ENCODE peak calls at places on chromosomes 6 and 20, in seven cellular contexts. N is naive thymus-derived CD4-positive, alpha-beta T cell; L is cardiac muscle cell; R is aorta; Q is NB4; Z is GM23338; K is heart right ventricle. V is an unnamed sample.

GRCh38 chr6:74505391-74505790 is 700.5 kb downstream of the COL12A1 start:
- DNase-seq in L (no peak), Z (no peak), Q (no peak), K (no peak), N (no peak), R (no peak), V (no peak)

GRCh38 chr20:48538058-48538825 is 289.6 kb downstream of the PREX1 start:
- DNase-seq in N (no peak), Q (no peak), R (no peak), L (peak; percentile 96), Z (peak; percentile 59), K (no peak), V (peak; percentile 95)

GRCh38 chr20:63475209-63475608 is 2.8 kb upstream of the KCNQ2 start:
- DNase-seq in K (no peak), Z (peak; percentile 84), N (no peak), L (peak; percentile 44), Q (peak; percentile 55), R (no peak), V (peak; percentile 78)

GRCh38 chr6:25053875-25054371 is 118.2 kb upstream of the RIPOR2 start:
- DNase-seq in N (no peak), L (peak; percentile 74), Q (peak; percentile 67), R (no peak), K (no peak), Z (no peak), V (peak; percentile 17)

GRCh38 chr6:155050311-155050710 is 55.2 kb downstream of the TIAM2 start:
- DNase-seq in Z (no peak), Q (no peak), K (no peak), R (no peak), L (no peak), N (peak; percentile 4), V (no peak)

GRCh38 chr20:60066438-60066823 is 108.2 kb downstream of the CDH26 start:
- DNase-seq in R (no peak), Z (no peak), K (no peak), N (no peak), Q (no peak), L (no peak), V (no peak)

GRCh38 chr6:16803294-16804006 is 42.2 kb upstream of the ATXN1 start:
- DNase-seq in L (peak; percentile 86), Z (peak; percentile 92), Q (no peak), R (peak; percentile 52), N (no peak), K (peak; percentile 34), V (peak; percentile 97)

GRCh38 chr20:10970109-10970508 is 296.3 kb upstream of the JAG1 start:
- DNase-seq in K (no peak), Q (no peak), L (peak; percentile 29), N (no peak), Z (no peak), R (no peak), V (no peak)

GRCh38 chr6:24859608-24860007 is 60.9 kb upstream of the ARMH2 start:
- DNase-seq in N (no peak), Q (peak; percentile 77), R (no peak), K (no peak), Z (no peak), L (no peak), V (no peak)

GRCh38 chr20:38150595-38151170 is 14.4 kb downstream of the TGM2 start:
- DNase-seq in N (no peak), Z (no peak), K (no peak), Q (no peak), L (no peak), R (peak; percentile 25), V (no peak)

GRCh38 chr20:10369723-10370090 is 64.3 kb downstream of the MKKS start:
- DNase-seq in K (no peak), L (peak; percentile 76), N (no peak), Q (no peak), Z (no peak), R (peak; percentile 66), V (no peak)

GRCh38 chr6:31639449-31639861 is 13.0 kb downstream of the BAG6 start:
- DNase-seq in K (no peak), L (peak; percentile 50), R (no peak), N (no peak), Q (peak; percentile 39), Z (no peak), V (no peak)

GRCh38 chr20:33963756-33964155 is 30.0 kb upstream of the RALY start:
- DNase-seq in K (no peak), Z (no peak), L (no peak), Q (peak; percentile 90), N (no peak), R (no peak), V (no peak)

GRCh38 chr20:51311636-51312479 is 230.7 kb downstream of the NFATC2 start:
- DNase-seq in Z (peak; percentile 94), L (no peak), N (no peak), R (no peak), K (no peak), Q (no peak), V (peak; percentile 96)

GRCh38 chr6:17086469-17086868 is 15.4 kb upstream of the STMND1 start:
- DNase-seq in Z (peak; percentile 68), L (peak; percentile 84), R (no peak), N (peak; percentile 6), K (no peak), Q (peak; percentile 54), V (peak; percentile 68)

DNA sequence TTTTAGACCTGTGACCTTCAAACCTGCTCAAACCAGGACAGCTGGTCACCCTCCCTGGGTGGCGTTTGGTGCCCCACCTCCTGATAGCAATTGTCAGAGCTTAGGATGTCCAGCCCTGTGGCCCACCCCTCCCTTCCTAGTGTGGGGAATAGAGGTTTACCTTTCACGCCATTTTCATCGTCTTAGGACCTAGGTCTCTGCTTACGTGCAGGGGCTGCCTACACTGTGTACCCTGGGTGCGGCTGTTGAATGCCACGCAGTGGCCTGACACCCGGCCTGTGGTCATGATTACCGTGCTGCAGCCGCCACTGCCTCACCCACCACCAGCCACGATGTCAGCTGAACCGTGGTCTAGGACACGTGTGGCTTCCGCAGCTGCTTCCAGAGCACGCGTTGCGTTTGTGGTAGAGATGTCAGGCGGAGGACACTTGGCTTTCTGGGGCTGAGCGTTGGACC is 157.3 kb downstream of the DTNBP1 start:
- DNase-seq in L (no peak), N (no peak), K (no peak), Z (no peak), R (no peak), Q (no peak), V (no peak)
- H3K4me3 ChIP-seq in L (no peak overlapping the region), N (no peak overlapping the region), K (peak overlapping the region; percentile 20), Z (no peak overlapping the region), R (no peak overlapping the region), Q (no peak overlapping the region), V (no peak overlapping the region)

DNA sequence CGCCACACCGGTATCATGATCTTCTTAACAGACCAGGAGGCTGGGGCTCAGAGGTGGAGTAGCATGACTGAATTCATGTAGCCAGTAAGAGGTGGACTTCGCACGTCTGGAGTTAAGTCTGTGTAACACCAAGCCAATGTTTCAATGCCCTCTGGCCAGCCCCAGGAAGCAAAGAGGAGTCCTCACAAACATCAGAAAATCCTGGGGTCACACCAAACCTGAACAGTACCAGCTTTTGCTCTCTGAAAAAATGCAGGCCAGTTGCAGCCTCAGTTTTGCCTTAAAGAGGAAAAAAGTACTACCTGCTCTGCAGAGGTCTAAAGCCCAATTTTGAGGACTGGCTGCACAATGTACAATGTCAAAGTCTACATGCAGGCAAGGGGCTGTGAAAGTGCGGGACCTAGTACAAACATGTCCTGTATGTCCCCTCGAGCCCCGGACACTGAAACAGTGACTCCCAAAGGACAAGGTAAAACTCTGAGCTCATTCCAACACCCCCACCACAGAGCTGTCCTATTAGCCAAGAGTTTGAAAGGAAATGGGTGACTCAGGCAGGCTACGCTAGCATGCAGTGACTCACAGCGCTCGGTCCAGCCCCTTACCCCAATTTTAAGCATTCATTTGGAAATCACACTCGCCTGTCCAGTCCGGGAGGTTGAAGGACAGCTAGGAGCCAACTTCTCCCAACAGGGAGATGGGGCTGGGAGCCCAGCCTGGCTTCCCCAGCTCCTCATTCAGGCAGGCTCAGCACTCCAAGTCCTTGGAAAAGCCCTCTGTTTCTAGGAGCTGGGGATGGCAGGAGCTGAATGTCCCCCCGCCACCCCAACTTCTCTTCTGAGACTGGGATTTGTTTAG is 4.1 kb downstream of the SDC4 start:
- DNase-seq in N (no peak), Z (no peak), L (peak; percentile 91), Q (peak; percentile 91), R (peak; percentile 78), K (no peak), V (peak; percentile 87)
- H3K4me3 ChIP-seq in N (no peak overlapping the region), Z (peak overlapping the region; percentile 46), L (no peak overlapping the region), Q (peak overlapping the region; percentile 13), R (no peak overlapping the region), K (peak overlapping the region; percentile 89), V (no peak overlapping the region)

DNA sequence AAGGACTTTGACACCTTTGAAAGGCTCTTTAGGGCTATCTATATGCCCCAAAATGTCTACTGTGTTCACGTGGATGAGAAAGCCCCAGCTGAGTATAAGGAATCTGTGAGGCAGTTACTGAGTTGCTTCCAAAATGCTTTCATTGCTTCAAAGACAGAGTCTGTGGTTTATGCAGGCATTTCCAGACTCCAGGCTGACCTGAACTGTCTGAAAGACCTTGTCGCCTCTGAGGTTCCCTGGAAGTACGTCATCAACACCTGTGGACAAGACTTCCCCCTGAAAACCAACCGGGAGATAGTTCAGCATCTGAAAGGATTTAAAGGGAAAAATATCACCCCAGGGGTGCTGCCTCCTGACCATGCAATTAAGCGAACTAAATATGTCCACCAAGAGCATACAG is 65.2 kb downstream of the GCNT2 start:
- DNase-seq in Z (peak; percentile 72), Q (no peak), N (no peak), R (no peak), K (no peak), L (no peak), V (peak; percentile 89)
- H3K4me3 ChIP-seq in Z (peak overlapping the region; percentile 60), Q (no peak overlapping the region), N (no peak overlapping the region), R (no peak overlapping the region), K (peak overlapping the region; percentile 39), L (peak overlapping the region; percentile 43), V (no peak overlapping the region)

GRCh38 chr6:48826318-48826595 is 636.8 kb downstream of the MMUT start:
- DNase-seq in Z (no peak), K (no peak), R (no peak), N (no peak), L (peak; percentile 30), Q (no peak), V (no peak)

GRCh38 chr6:48825501-48826317 is 637.3 kb downstream of the MMUT start:
- DNase-seq in N (no peak), Q (no peak), Z (no peak), R (no peak), K (no peak), L (peak; percentile 59), V (no peak)

DNA sequence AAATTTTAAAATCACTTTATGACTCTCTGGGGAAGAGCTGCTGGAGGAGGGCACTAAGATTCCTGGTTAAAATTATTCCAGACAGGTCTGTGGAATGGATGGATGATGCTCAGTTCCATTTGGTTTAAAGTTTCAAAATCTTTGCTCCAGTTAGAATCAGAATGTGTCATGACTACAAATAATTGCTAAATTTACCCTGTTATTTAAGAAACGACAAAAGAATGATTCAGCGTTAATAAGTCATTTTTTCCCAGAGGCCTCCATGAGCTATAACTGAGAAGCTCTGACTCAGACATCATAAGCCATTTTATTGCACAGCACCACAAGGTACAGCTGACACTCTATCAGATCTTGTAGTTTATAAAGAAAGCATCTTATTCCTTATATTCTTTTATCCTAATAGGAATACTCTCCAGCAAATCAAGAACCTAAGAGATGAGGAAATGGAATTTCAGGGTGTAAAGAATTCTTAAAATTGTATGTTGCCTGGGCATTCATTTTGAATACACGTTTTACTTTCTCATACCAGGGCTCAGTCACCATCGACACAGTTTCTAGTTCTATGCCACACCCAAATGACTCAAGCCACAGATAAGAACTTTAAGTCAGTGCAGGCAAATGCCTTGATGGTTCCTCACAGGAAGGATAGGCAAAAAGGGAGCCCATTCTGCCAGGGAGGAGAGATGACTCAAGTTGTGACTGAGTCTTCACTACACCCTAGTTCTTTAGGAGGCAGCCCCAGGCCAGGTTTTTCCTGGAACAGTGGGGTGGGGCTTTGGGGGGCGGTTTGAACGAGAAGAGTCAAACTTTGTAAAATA is 636.0 kb downstream of the MMUT start:
- DNase-seq in Q (no peak), Z (no peak), R (peak; percentile 47), N (no peak), L (peak; percentile 89), K (no peak), V (peak; percentile 13)
- H3K4me3 ChIP-seq in Q (no peak overlapping the region), Z (no peak overlapping the region), R (no peak overlapping the region), N (no peak overlapping the region), L (no peak overlapping the region), K (no peak overlapping the region), V (no peak overlapping the region)